ENCODE peak calls at places on chromosome 13, in nine cellular contexts. One of them, this sample, is unnamed.
A peak's percentile ranks its signal among the peaks of the same experiment; 100 is the strongest.

GRCh38 chr13:93496985-93497673 is 270.5 kb downstream of the GPC6 start:
- DNase-seq in ovary: no peak
- DNase-seq in CD4-positive, alpha-beta memory T cell: no peak
- DNase-seq in activated naive CD4-positive, alpha-beta T cell: no peak
- DNase-seq in tibial artery: no peak
- DNase-seq in iPS-NIHi11: no peak
- DNase-seq in CD8-positive, alpha-beta T cell: no peak
- DNase-seq in stimulated activated CD4-positive, alpha-beta T cell treated with anti-CD3 and anti-CD28 coated beads, Interleukin-15, amount 100 ng/mL, for 1 hour: no peak
- DNase-seq in COLO829: no peak
- DNase-seq in this sample: no peak

GRCh38 chr13:93304868-93305613 is 78.4 kb downstream of the GPC6 start:
- DNase-seq in tibial artery: no peak
- DNase-seq in CD4-positive, alpha-beta memory T cell: no peak
- DNase-seq in COLO829: no peak
- DNase-seq in ovary: no peak
- DNase-seq in activated naive CD4-positive, alpha-beta T cell: no peak
- DNase-seq in stimulated activated CD4-positive, alpha-beta T cell treated with anti-CD3 and anti-CD28 coated beads, Interleukin-15, amount 100 ng/mL, for 1 hour: no peak
- DNase-seq in CD8-positive, alpha-beta T cell: no peak
- DNase-seq in iPS-NIHi11: no peak
- DNase-seq in this sample: no peak

GRCh38 chr13:33578786-33579185 is 239.2 kb upstream of the RFC3 start:
- DNase-seq in COLO829: no peak
- DNase-seq in tibial artery: no peak
- DNase-seq in ovary: no peak
- DNase-seq in CD8-positive, alpha-beta T cell: no peak
- DNase-seq in stimulated activated CD4-positive, alpha-beta T cell treated with anti-CD3 and anti-CD28 coated beads, Interleukin-15, amount 100 ng/mL, for 1 hour: no peak
- DNase-seq in CD4-positive, alpha-beta memory T cell: no peak
- DNase-seq in iPS-NIHi11: no peak
- DNase-seq in activated naive CD4-positive, alpha-beta T cell: no peak
- DNase-seq in this sample: no peak

GRCh38 chr13:46378411-46378810 is 8.6 kb downstream of the RUBCNL start:
- DNase-seq in CD4-positive, alpha-beta memory T cell: no peak
- DNase-seq in iPS-NIHi11: no peak
- DNase-seq in tibial artery: no peak
- DNase-seq in COLO829: no peak
- DNase-seq in stimulated activated CD4-positive, alpha-beta T cell treated with anti-CD3 and anti-CD28 coated beads, Interleukin-15, amount 100 ng/mL, for 1 hour: no peak
- DNase-seq in activated naive CD4-positive, alpha-beta T cell: no peak
- DNase-seq in ovary: no peak
- DNase-seq in CD8-positive, alpha-beta T cell: no peak
- DNase-seq in this sample: no peak

GRCh38 chr13:105616313-105617075 is 919.0 kb downstream of the EFNB2 start:
- DNase-seq in iPS-NIHi11: no peak
- DNase-seq in CD4-positive, alpha-beta memory T cell: no peak
- DNase-seq in stimulated activated CD4-positive, alpha-beta T cell treated with anti-CD3 and anti-CD28 coated beads, Interleukin-15, amount 100 ng/mL, for 1 hour: no peak
- DNase-seq in tibial artery: no peak
- DNase-seq in COLO829: no peak
- DNase-seq in CD8-positive, alpha-beta T cell: no peak
- DNase-seq in ovary: no peak
- DNase-seq in activated naive CD4-positive, alpha-beta T cell: no peak
- DNase-seq in this sample: no peak

GRCh38 chr13:74560325-74560724 is 426.1 kb upstream of the KLF12 start:
- DNase-seq in stimulated activated CD4-positive, alpha-beta T cell treated with anti-CD3 and anti-CD28 coated beads, Interleukin-15, amount 100 ng/mL, for 1 hour: no peak
- DNase-seq in activated naive CD4-positive, alpha-beta T cell: no peak
- DNase-seq in CD4-positive, alpha-beta memory T cell: no peak
- DNase-seq in iPS-NIHi11: no peak
- DNase-seq in CD8-positive, alpha-beta T cell: no peak
- DNase-seq in COLO829: no peak
- DNase-seq in tibial artery: no peak
- DNase-seq in ovary: no peak
- DNase-seq in this sample: no peak

GRCh38 chr13:48585456-48585840 is 52.6 kb upstream of the RCBTB2 start:
- DNase-seq in CD4-positive, alpha-beta memory T cell: no peak
- DNase-seq in ovary: no peak
- DNase-seq in CD8-positive, alpha-beta T cell: no peak
- DNase-seq in tibial artery: no peak
- DNase-seq in COLO829: peak; percentile 94
- DNase-seq in iPS-NIHi11: no peak
- DNase-seq in activated naive CD4-positive, alpha-beta T cell: no peak
- DNase-seq in stimulated activated CD4-positive, alpha-beta T cell treated with anti-CD3 and anti-CD28 coated beads, Interleukin-15, amount 100 ng/mL, for 1 hour: no peak
- DNase-seq in this sample: no peak

GRCh38 chr13:98653471-98653985 is 76.6 kb upstream of the STK24 start:
- DNase-seq in COLO829: peak; percentile 92
- DNase-seq in stimulated activated CD4-positive, alpha-beta T cell treated with anti-CD3 and anti-CD28 coated beads, Interleukin-15, amount 100 ng/mL, for 1 hour: peak; percentile 51
- DNase-seq in ovary: peak; percentile 61
- DNase-seq in activated naive CD4-positive, alpha-beta T cell: peak; percentile 46
- DNase-seq in tibial artery: peak; percentile 80
- DNase-seq in iPS-NIHi11: peak; percentile 95
- DNase-seq in CD8-positive, alpha-beta T cell: peak; percentile 80
- DNase-seq in CD4-positive, alpha-beta memory T cell: peak; percentile 61
- DNase-seq in this sample: peak; percentile 90

GRCh38 chr13:67137044-67137735 is 92.9 kb downstream of the PCDH9 start:
- DNase-seq in stimulated activated CD4-positive, alpha-beta T cell treated with anti-CD3 and anti-CD28 coated beads, Interleukin-15, amount 100 ng/mL, for 1 hour: no peak
- DNase-seq in ovary: no peak
- DNase-seq in COLO829: no peak
- DNase-seq in CD8-positive, alpha-beta T cell: no peak
- DNase-seq in CD4-positive, alpha-beta memory T cell: no peak
- DNase-seq in activated naive CD4-positive, alpha-beta T cell: no peak
- DNase-seq in iPS-NIHi11: no peak
- DNase-seq in tibial artery: no peak
- DNase-seq in this sample: no peak

GRCh38 chr13:97977376-97977705 is 23.9 kb downstream of the IPO5 start:
- DNase-seq in stimulated activated CD4-positive, alpha-beta T cell treated with anti-CD3 and anti-CD28 coated beads, Interleukin-15, amount 100 ng/mL, for 1 hour: no peak
- DNase-seq in ovary: no peak
- DNase-seq in tibial artery: no peak
- DNase-seq in iPS-NIHi11: no peak
- DNase-seq in COLO829: no peak
- DNase-seq in CD4-positive, alpha-beta memory T cell: no peak
- DNase-seq in activated naive CD4-positive, alpha-beta T cell: no peak
- DNase-seq in CD8-positive, alpha-beta T cell: no peak
- DNase-seq in this sample: no peak

GRCh38 chr13:39641645-39642044 is 13.8 kb upstream of the COG6 start:
- DNase-seq in iPS-NIHi11: no peak
- DNase-seq in activated naive CD4-positive, alpha-beta T cell: no peak
- DNase-seq in ovary: no peak
- DNase-seq in CD8-positive, alpha-beta T cell: no peak
- DNase-seq in CD4-positive, alpha-beta memory T cell: no peak
- DNase-seq in COLO829: no peak
- DNase-seq in stimulated activated CD4-positive, alpha-beta T cell treated with anti-CD3 and anti-CD28 coated beads, Interleukin-15, amount 100 ng/mL, for 1 hour: no peak
- DNase-seq in tibial artery: peak; percentile 29
- DNase-seq in this sample: no peak